ENCODE peak calls at places on chromosome 6, in four cellular contexts. Q is fibroblast of the aortic adventitia, M is PC-3, X is stromal cell of bone marrow. T is an unnamed sample.

GRCh38 chr6:31896856-31897611 is 464 bp downstream of the EHMT2 start:
- DNase-seq in Q (no peak), M (no peak), X (no peak), T (no peak)

GRCh38 chr6:82953871-82954270 is 111.8 kb downstream of the UBE3D start:
- DNase-seq in Q (peak), M (no peak), X (no peak), T (peak)

GRCh38 chr6:15553031-15553430 is 109.8 kb downstream of the DTNBP1 start:
- DNase-seq in Q (peak), M (no peak), X (no peak), T (no peak)

GRCh38 chr6:44216677-44217331 is at the start of gene MYMX:
- DNase-seq in Q (no peak), M (no peak), X (no peak), T (no peak)

GRCh38 chr6:3337521-3338350 is 79.0 kb downstream of the PSMG4 start:
- DNase-seq in Q (no peak), M (peak), X (no peak), T (peak)

GRCh38 chr6:159727717-159728440 is 573 bp downstream of the WTAP start:
- DNase-seq in Q (peak), M (peak), X (no peak), T (peak)

GRCh38 chr6:118565317-118565960 is 17.3 kb downstream of the PLN start:
- DNase-seq in Q (no peak), M (peak), X (no peak), T (no peak)

GRCh38 chr6:78300885-78301284 is 566.5 kb upstream of the IRAK1BP1 start:
- DNase-seq in Q (no peak), M (peak), X (no peak), T (no peak)

GRCh38 chr6:106770663-106771062 is 141.3 kb downstream of the QRSL1 start:
- DNase-seq in Q (no peak), M (no peak), X (no peak), T (no peak)

GRCh38 chr6:107784669-107785068 is 39.4 kb downstream of the SCML4 start:
- DNase-seq in Q (peak), M (no peak), X (no peak), T (no peak)

GRCh38 chr6:105990151-105990550 is 96.0 kb upstream of the PRDM1 start:
- DNase-seq in Q (no peak), M (peak), X (no peak), T (no peak)

GRCh38 chr6:21935561-21936028 is 342.0 kb downstream of the SOX4 start:
- DNase-seq in Q (peak), M (peak), X (peak), T (peak)

GRCh38 chr6:9537381-9537780 is 877.5 kb downstream of the TFAP2A start:
- DNase-seq in Q (peak), M (peak), X (no peak), T (peak)

GRCh38 chr6:142014515-142014914 is 118.2 kb upstream of the GJE1 start:
- DNase-seq in Q (peak), M (peak), X (peak), T (peak)

GRCh38 chr6:3355011-3355357 is 96.2 kb downstream of the PSMG4 start:
- DNase-seq in Q (no peak), M (no peak), X (no peak), T (no peak)

GRCh38 chr6:169592558-169592957 is 109.3 kb downstream of the WDR27 start:
- DNase-seq in Q (peak), M (peak), X (peak), T (peak)

GRCh38 chr6:132122871-132123270 is 171.7 kb upstream of the CCN2 start:
- DNase-seq in Q (no peak), M (no peak), X (no peak), T (peak)

T was measured in cardiac fibroblast.